ENCODE peak calls at places on chromosomes 2 and 18, in nine cellular contexts. N is OCI-LY7, D is psoas muscle, G is body of pancreas, P is upper lobe of right lung, Y is vagina, X is neural progenitor cell, B is stomach, O is kidney. M is an unnamed sample.

GRCh38 chr18:74252032-74252380 is 39.8 kb downstream of the CYB5A start:
- DNase-seq in P (no peak), G (no peak), B (no peak), N (no peak), X (no peak), D (no peak), O (no peak), Y (no peak), M (no peak)

GRCh38 chr2:23243258-23243657 is 141.7 kb upstream of the KLHL29 start:
- DNase-seq in P (no peak), G (no peak), X (no peak), D (no peak), N (no peak), O (no peak), B (no peak), Y (no peak), M (no peak)

GRCh38 chr2:32591669-32592463 is 36.0 kb upstream of the TTC27 start:
- DNase-seq in P (no peak), B (no peak), X (no peak), N (peak; percentile 40), O (no peak), Y (no peak), G (no peak), D (no peak), M (no peak)

GRCh38 chr18:22348521-22349316 is 69.0 kb downstream of the CTAGE1 start:
- DNase-seq in N (no peak), O (peak; percentile 86), D (peak; percentile 61), B (peak; percentile 60), Y (no peak), P (peak; percentile 87), G (peak; percentile 69), X (peak; percentile 68), M (no peak)

GRCh38 chr2:185475868-185476267 is 262.7 kb upstream of the FSIP2 start:
- DNase-seq in D (no peak), N (no peak), G (no peak), P (no peak), X (peak; percentile 49), Y (no peak), B (no peak), O (no peak), M (no peak)

GRCh38 chr2:202084265-202084664 is 11.2 kb downstream of the KIAA2012 start:
- DNase-seq in N (no peak), Y (no peak), O (no peak), X (peak; percentile 67), B (no peak), P (no peak), G (no peak), D (no peak), M (no peak)

GRCh38 chr2:200649724-200650123 is 63.9 kb downstream of the AOX1 start:
- DNase-seq in B (no peak), P (no peak), Y (no peak), D (no peak), X (no peak), O (no peak), N (no peak), G (no peak), M (no peak)

GRCh38 chr2:109355192-109355843 is 226.3 kb downstream of the SH3RF3 start:
- DNase-seq in N (no peak), Y (peak; percentile 61), O (no peak), X (no peak), P (no peak), D (no peak), B (peak; percentile 9), G (no peak), M (peak; percentile 46)

GRCh38 chr2:3504741-3505140 is 14.6 kb downstream of the ADI1 start:
- DNase-seq in B (no peak), G (no peak), X (no peak), D (no peak), Y (no peak), O (no peak), N (no peak), P (no peak), M (no peak)

DNA sequence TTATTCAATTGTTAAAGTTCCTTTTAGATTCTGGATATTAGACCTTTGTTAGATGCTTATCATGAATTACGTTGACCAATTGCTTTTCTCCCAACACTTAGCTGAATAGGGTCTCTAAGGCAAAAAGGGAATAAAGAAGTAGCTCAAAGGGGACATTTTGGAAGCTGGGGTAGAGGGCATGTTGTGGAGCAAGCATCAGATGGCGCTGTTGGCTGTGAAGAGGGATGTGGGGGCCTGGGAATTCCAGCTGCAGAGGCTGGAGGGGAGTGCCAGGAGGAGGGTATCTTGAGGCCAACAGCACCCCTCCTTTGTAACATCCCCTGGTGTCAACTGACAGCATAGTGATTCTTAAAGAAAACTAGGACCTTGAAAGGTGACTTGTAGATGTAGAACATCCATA is 198.2 kb downstream of the ADCYAP1 start:
- DNase-seq in B (no peak), O (no peak), N (no peak), D (no peak), Y (no peak), X (no peak), P (no peak), G (no peak), M (no peak)
- TF ChIP-seq CTCF in B (no peak), O (no peak), N (no peak), D (no peak), Y (no peak), X (peak; percentile 8), P (no peak), G (no peak), M (no peak)

DNA sequence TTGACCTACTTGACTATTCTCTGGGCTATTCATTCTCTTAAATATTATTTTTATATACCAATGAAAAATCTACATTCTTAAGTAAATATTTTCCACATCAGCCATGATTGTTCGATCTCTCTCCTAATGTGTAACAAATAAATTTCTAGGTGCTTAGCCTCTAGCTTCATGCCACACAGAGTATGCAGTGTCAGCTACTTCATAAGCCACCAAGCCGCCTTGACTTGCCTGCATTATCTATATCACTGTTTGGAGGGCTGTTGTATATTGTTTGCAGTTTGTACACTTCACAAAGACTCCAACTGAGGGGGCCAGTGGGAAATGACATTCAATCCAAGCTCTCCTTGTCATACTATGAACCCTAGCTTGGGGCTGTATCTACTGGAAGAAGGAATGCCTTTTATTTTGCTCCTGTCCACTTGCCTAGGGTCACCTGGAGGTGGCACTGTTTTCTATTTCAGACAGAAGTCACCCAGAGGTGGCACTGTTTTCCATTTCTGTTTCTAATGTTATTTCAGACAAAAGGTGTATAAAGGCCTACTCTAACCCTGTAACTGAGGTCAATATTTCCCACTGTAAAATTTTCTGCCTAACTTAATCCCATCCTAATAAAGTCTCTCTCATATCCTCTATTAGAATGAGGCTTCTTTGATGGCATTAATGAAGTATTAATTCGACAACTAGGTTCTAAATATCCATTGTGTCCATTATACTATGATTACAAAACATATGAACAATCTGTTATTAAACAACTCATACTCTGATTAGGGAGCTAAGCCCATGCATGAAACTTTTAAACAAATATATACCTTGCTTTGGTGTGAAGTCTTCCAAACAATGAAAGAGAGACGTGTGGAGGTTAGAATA is 36.4 kb downstream of the COL5A2 start:
- DNase-seq in G (peak; percentile 54), P (no peak), O (no peak), B (peak; percentile 48), Y (no peak), N (peak; percentile 56), D (no peak), X (peak; percentile 76), M (no peak)
- H3K4me1 ChIP-seq in G (no peaks in the 10 kb centered on the region), P (no peaks in the 10 kb centered on the region), O (no peaks in the 10 kb centered on the region), B (peaks cover 6% of the 10 kb centered on the region), Y (no peaks in the 10 kb centered on the region), N (no peaks in the 10 kb centered on the region), D (no peaks in the 10 kb centered on the region), X (no peaks in the 10 kb centered on the region), M (peaks cover 7% of the 10 kb centered on the region)

GRCh38 chr2:189698020-189698887 is 23.8 kb downstream of the ANKAR start:
- DNase-seq in O (no peak), P (no peak), G (peak; percentile 73), D (no peak), N (peak; percentile 70), B (peak; percentile 30), Y (no peak), X (peak; percentile 56), M (peak; percentile 70)
- TF ChIP-seq CTCF in O (peak; percentile 44), P (peak; percentile 70), G (peak; percentile 57), D (peak; percentile 76), N (peak; percentile 85), B (peak; percentile 21), Y (peak; percentile 19), X (peak; percentile 66), M (peak; percentile 51)

DNA sequence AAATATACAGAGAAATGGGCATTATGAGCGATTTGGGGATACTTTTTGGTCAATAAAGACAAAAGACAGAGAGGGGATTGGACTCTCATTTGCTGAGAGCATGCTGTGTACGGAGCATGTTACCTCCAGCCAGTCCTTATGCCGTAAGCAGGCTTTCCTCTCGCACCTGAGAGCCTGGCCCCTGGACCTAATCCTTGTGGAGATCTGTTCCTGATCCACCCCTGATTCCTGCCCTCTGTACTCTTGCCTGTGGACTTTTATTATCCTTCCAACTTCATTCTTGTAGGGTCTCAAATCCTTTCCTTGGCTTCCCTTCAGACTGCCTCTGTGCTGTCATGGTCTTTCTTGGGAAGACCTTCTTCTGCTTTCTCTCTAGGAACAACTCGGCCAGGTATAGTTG is 803.1 kb upstream of the RAB6C start:
- DNase-seq in X (no peak), B (no peak), P (no peak), D (no peak), Y (no peak), O (no peak), N (no peak), G (no peak), M (no peak)
- H3K4me1 ChIP-seq in X (no peaks in the 10 kb centered on the region), B (no peaks in the 10 kb centered on the region), P (no peaks in the 10 kb centered on the region), D (no peaks in the 10 kb centered on the region), Y (no peaks in the 10 kb centered on the region), O (no peaks in the 10 kb centered on the region), N (no peaks in the 10 kb centered on the region), G (no peaks in the 10 kb centered on the region), M (no peaks in the 10 kb centered on the region)

GRCh38 chr2:238287702-238288649 is at the start of gene PER2:
- DNase-seq in N (peak; percentile 40), B (peak; percentile 63), P (peak; percentile 85), X (peak; percentile 52), D (peak; percentile 85), G (peak; percentile 85), O (peak; percentile 90), Y (no peak), M (peak; percentile 92)
- TF ChIP-seq CTCF in N (peak; percentile 43), B (no peak), P (peak; percentile 19), X (peak; percentile 23), D (no peak), G (peak; percentile 10), O (no peak), Y (no peak), M (no peak)

GRCh38 chr2:213067888-213068287 is 83.5 kb downstream of the IKZF2 start:
- DNase-seq in G (no peak), Y (no peak), D (no peak), X (no peak), N (no peak), B (no peak), P (no peak), O (no peak), M (no peak)
- H3K4me1 ChIP-seq in G (peaks cover 15% of the 10 kb centered on the region), Y (peaks cover 13% of the 10 kb centered on the region), D (peaks cover 47% of the 10 kb centered on the region), X (peaks cover 31% of the 10 kb centered on the region), N (no peaks in the 10 kb centered on the region), B (peaks cover 11% of the 10 kb centered on the region), P (peaks cover 12% of the 10 kb centered on the region), O (no peaks in the 10 kb centered on the region), M (no peaks in the 10 kb centered on the region)

GRCh38 chr2:71672011-71672639 is 218.8 kb downstream of the DYSF start:
- DNase-seq in Y (no peak), X (peak; percentile 59), O (peak; percentile 49), G (no peak), D (no peak), P (peak; percentile 50), B (no peak), N (no peak), M (no peak)
- TF ChIP-seq CTCF in Y (no peak), X (peak; percentile 44), O (no peak), G (no peak), D (no peak), P (no peak), B (no peak), N (no peak), M (peak; percentile 9)